ENCODE peak calls at places on chromosomes 7 and 10, in nine cellular contexts. C is RWPE1, M is ureter, D is DND-41, J is pancreas, Q is GM13977, Z is GM18507, X is HCEC 1CT, T is GM23248. V is an unnamed sample.

GRCh38 chr7:111301891-111302290 is 211.0 kb downstream of the LRRN3 start:
- DNase-seq in C (no peak), M (no peak), D (no peak), J (no peak), Q (no peak), Z (no peak), X (no peak), T (peak), V (no peak)

GRCh38 chr10:18683427-18683826 is 24.2 kb downstream of the ARL5B start:
- DNase-seq in C (peak), M (no peak), D (no peak), J (no peak), Q (no peak), Z (no peak), X (peak), T (peak), V (no peak)

GRCh38 chr10:111370101-111370500 is 293.3 kb downstream of the ADRA2A start:
- DNase-seq in C (no peak), M (no peak), D (no peak), J (no peak), Q (no peak), Z (no peak), X (no peak), T (peak), V (no peak)

GRCh38 chr7:129610709-129611245 is 743 bp upstream of the NRF1 start:
- DNase-seq in C (no peak), M (no peak), D (no peak), J (no peak), Q (no peak), Z (no peak), X (no peak), T (peak), V (no peak)

GRCh38 chr10:124180947-124181549 is 87.7 kb upstream of the CHST15 start:
- DNase-seq in C (peak), M (peak), D (peak), J (no peak), Q (no peak), Z (no peak), X (no peak), T (no peak), V (no peak)

GRCh38 chr7:26944486-26944885 is 80.1 kb upstream of the SKAP2 start:
- DNase-seq in C (no peak), M (no peak), D (no peak), J (no peak), Q (no peak), Z (no peak), X (no peak), T (no peak), V (no peak)

GRCh38 chr7:25988640-25989039 is 163.4 kb upstream of the NFE2L3 start:
- DNase-seq in C (no peak), M (no peak), D (no peak), J (no peak), Q (no peak), Z (no peak), X (no peak), T (no peak), V (no peak)

GRCh38 chr7:124457841-124458240 is 307.8 kb downstream of the GPR37 start:
- DNase-seq in C (no peak), M (no peak), D (no peak), J (no peak), Q (no peak), Z (no peak), X (peak), T (no peak), V (no peak)

GRCh38 chr10:27857616-27858015 is 112.0 kb upstream of the MKX start:
- DNase-seq in C (no peak), M (no peak), D (no peak), J (no peak), Q (no peak), Z (no peak), X (no peak), T (no peak), V (no peak)

GRCh38 chr10:3763852-3764625 is 21.0 kb downstream of the KLF6 start:
- DNase-seq in C (no peak), M (peak), D (no peak), J (no peak), Q (no peak), Z (no peak), X (peak), T (peak), V (no peak)

GRCh38 chr10:37975407-37975991 is 948 bp downstream of the ZNF25 start:
- DNase-seq in C (peak), M (no peak), D (peak), J (no peak), Q (no peak), Z (no peak), X (peak), T (peak), V (no peak)

GRCh38 chr7:137996386-137996851 is 5.5 kb downstream of the CREB3L2 start:
- DNase-seq in C (no peak), M (no peak), D (peak), J (peak), Q (no peak), Z (no peak), X (no peak), T (peak), V (no peak)

GRCh38 chr10:132258423-132258822 is 49.3 kb downstream of the STK32C start:
- DNase-seq in C (no peak), M (no peak), D (no peak), J (no peak), Q (no peak), Z (no peak), X (no peak), T (no peak), V (no peak)

GRCh38 chr7:39525926-39526325 is 40.3 kb upstream of the YAE1 start:
- DNase-seq in C (no peak), M (no peak), D (no peak), J (no peak), Q (no peak), Z (no peak), X (peak), T (peak), V (no peak)

GRCh38 chr7:34463830-34464229 is 194.2 kb upstream of the NPSR1 start:
- DNase-seq in C (peak), M (no peak), D (no peak), J (no peak), Q (no peak), Z (no peak), X (no peak), T (peak), V (no peak)

GRCh38 chr7:115097175-115097671 is 175.3 kb downstream of the MDFIC start:
- DNase-seq in C (peak), M (no peak), D (no peak), J (no peak), Q (no peak), Z (no peak), X (peak), T (peak), V (no peak)

GRCh38 chr7:135283959-135284638 is 50.5 kb downstream of the STRA8 start:
- DNase-seq in C (no peak), M (no peak), D (no peak), J (no peak), Q (no peak), Z (no peak), X (no peak), T (no peak), V (no peak)

GRCh38 chr10:119680668-119681070 is 29.5 kb downstream of the BAG3 start:
- DNase-seq in C (peak), M (no peak), D (no peak), J (no peak), Q (no peak), Z (no peak), X (no peak), T (peak), V (no peak)

GRCh38 chr7:50342616-50343114 is 38.1 kb downstream of the IKZF1 start:
- DNase-seq in C (no peak), M (no peak), D (peak), J (no peak), Q (no peak), Z (no peak), X (no peak), T (peak), V (peak)

GRCh38 chr10:132148261-132149251 is 38.2 kb upstream of the DPYSL4 start:
- DNase-seq in C (no peak), M (no peak), D (no peak), J (peak), Q (no peak), Z (no peak), X (no peak), T (no peak), V (peak)

GRCh38 chr10:11147723-11148122 is 130.1 kb downstream of the CELF2 start:
- DNase-seq in C (no peak), M (no peak), D (peak), J (no peak), Q (no peak), Z (no peak), X (no peak), T (no peak), V (peak)

GRCh38 chr7:158000160-158000559 is 587.5 kb downstream of the PTPRN2 start:
- DNase-seq in C (peak), M (no peak), D (no peak), J (no peak), Q (no peak), Z (no peak), X (no peak), T (no peak), V (no peak)

GRCh38 chr7:92560602-92561001 is 29.6 kb downstream of the FAM133B start:
- DNase-seq in C (no peak), M (no peak), D (no peak), J (no peak), Q (no peak), Z (no peak), X (no peak), T (no peak), V (no peak)

GRCh38 chr7:32047801-32048200 is 22.4 kb downstream of the PDE1C start:
- DNase-seq in C (no peak), M (no peak), D (no peak), J (no peak), Q (no peak), Z (no peak), X (no peak), T (no peak), V (no peak)

GRCh38 chr10:110005716-110006115 is 2.1 kb upstream of the ADD3 start:
- DNase-seq in C (no peak), M (no peak), D (no peak), J (no peak), Q (no peak), Z (no peak), X (peak), T (peak), V (no peak)

GRCh38 chr7:87316846-87317545 is 28.5 kb upstream of the CROT start:
- DNase-seq in C (peak), M (peak), D (no peak), J (no peak), Q (no peak), Z (no peak), X (peak), T (peak), V (no peak)

GRCh38 chr7:151175047-151175792 is 7.7 kb upstream of the GBX1 start:
- DNase-seq in C (no peak), M (no peak), D (no peak), J (no peak), Q (no peak), Z (no peak), X (no peak), T (no peak), V (no peak)

GRCh38 chr7:116511552-116512523 is 12.3 kb downstream of the CAV2 start:
- DNase-seq in C (peak), M (no peak), D (peak), J (no peak), Q (peak), Z (no peak), X (peak), T (peak), V (peak)

GRCh38 chr10:90925078-90926029 is 4.5 kb upstream of the ANKRD1 start:
- DNase-seq in C (no peak), M (no peak), D (no peak), J (no peak), Q (no peak), Z (no peak), X (no peak), T (no peak), V (no peak)

GRCh38 chr7:87318741-87319140 is 26.7 kb upstream of the CROT start:
- DNase-seq in C (no peak), M (no peak), D (no peak), J (no peak), Q (no peak), Z (no peak), X (no peak), T (no peak), V (no peak)

GRCh38 chr7:2214636-2215035 is 18.1 kb downstream of the MAD1L1 start:
- DNase-seq in C (no peak), M (no peak), D (no peak), J (no peak), Q (no peak), Z (no peak), X (no peak), T (peak), V (peak)

V was measured in activated effector memory CD4-positive, alpha-beta T cell treated with anti-CD3 and anti-CD28 coated beads, Interleukin-2, amount 50 U/mL, for 16 hours.